ENCODE peak calls at places on chromosomes 5 and 9, in eight cellular contexts. T is fibroblast of pulmonary artery, K is fibroblast of lung, C is dorsolateral prefrontal cortex, X is heart left ventricle, I is spleen, S is keratinocyte, Q is AG09309. R is an unnamed sample.

GRCh38 chr9:36132081-36132480 is 4.5 kb upstream of the GLIPR2 start:
- DNase-seq in T (peak; percentile 64), K (peak; percentile 59), C (no peak), X (no peak), I (no peak), S (no peak), Q (no peak), R (no peak)

GRCh38 chr5:149205625-149206523 is 64.6 kb downstream of the ABLIM3 start:
- DNase-seq in T (peak; percentile 90), K (peak; percentile 89), C (no peak), X (peak; percentile 69), I (no peak), S (no peak), Q (peak; percentile 20), R (peak; percentile 72)

GRCh38 chr9:100575765-100576368 is 2.0 kb upstream of the CAVIN4 start:
- DNase-seq in T (peak; percentile 50), K (peak; percentile 93), C (no peak), X (no peak), I (no peak), S (no peak), Q (no peak), R (no peak)

GRCh38 chr9:99822596-99823391 is 1.1 kb downstream of the NR4A3 start:
- DNase-seq in T (peak; percentile 75), K (peak; percentile 53), C (peak; percentile 46), X (peak; percentile 38), I (peak; percentile 85), S (no peak), Q (no peak), R (no peak)

GRCh38 chr9:101438523-101438922 is 2.9 kb upstream of the ALDOB start:
- DNase-seq in T (no peak), K (no peak), C (no peak), X (no peak), I (no peak), S (no peak), Q (no peak), R (no peak)

GRCh38 chr5:41182666-41183065 is 30.7 kb downstream of the C6 start:
- DNase-seq in T (no peak), K (peak; percentile 35), C (no peak), X (no peak), I (no peak), S (no peak), Q (no peak), R (no peak)

GRCh38 chr9:5352637-5353248 is 13.1 kb upstream of the RLN1 start:
- DNase-seq in T (no peak), K (no peak), C (no peak), X (no peak), I (no peak), S (no peak), Q (no peak), R (no peak)

GRCh38 chr5:73213566-73213998 is 40.6 kb downstream of the TMEM174 start:
- DNase-seq in T (peak; percentile 69), K (peak; percentile 92), C (no peak), X (no peak), I (no peak), S (no peak), Q (peak; percentile 68), R (peak; percentile 82)

GRCh38 chr5:77366717-77367500 is 125.2 kb downstream of the WDR41 start:
- DNase-seq in T (no peak), K (no peak), C (no peak), X (no peak), I (no peak), S (no peak), Q (no peak), R (no peak)

GRCh38 chr5:124519396-124519795 is 227.0 kb downstream of the ZNF608 start:
- DNase-seq in T (peak; percentile 75), K (peak; percentile 90), C (peak; percentile 62), X (peak; percentile 66), I (no peak), S (no peak), Q (peak; percentile 70), R (peak; percentile 51)

DNA sequence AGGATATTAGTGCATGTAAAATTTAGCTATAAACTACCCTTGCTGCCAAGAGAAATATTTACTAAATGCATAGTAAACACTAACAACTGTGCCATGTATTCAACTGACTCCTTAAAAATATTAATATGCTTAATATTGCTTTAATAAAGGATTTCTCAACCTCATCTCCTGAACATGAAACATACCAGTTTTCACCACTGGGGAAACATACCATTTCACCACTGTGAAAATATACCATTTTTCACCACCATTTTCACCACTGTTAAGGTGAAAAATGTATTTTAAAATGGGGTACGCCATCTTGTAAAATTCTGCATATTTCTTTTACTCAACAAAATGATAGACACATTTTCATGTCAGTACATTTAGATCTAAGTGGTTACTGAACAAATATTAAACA is 4.5 kb downstream of the RAB14 start:
- DNase-seq in T (no peak), K (no peak), C (no peak), X (no peak), I (no peak), S (no peak), Q (no peak), R (no peak)
- TF ChIP-seq CTCF in T (peak; percentile 13), K (no peak), C (no peak), X (no peak), I (no peak), S (no peak), Q (no peak), R (peak; percentile 28)

GRCh38 chr9:88645172-88645868 is 110.3 kb downstream of the NXNL2 start:
- DNase-seq in T (no peak), K (peak; percentile 42), C (no peak), X (no peak), I (no peak), S (no peak), Q (no peak), R (no peak)
- H3K4me3 ChIP-seq in T (no peak overlapping the region), K (no peak overlapping the region), C (no peak overlapping the region), X (no peak overlapping the region), I (no peak overlapping the region), S (no peak overlapping the region), Q (no peak overlapping the region), R (no peak overlapping the region)

GRCh38 chr9:123418506-123418905 is 62.5 kb downstream of the CRB2 start:
- DNase-seq in T (no peak), K (no peak), C (no peak), X (no peak), I (peak; percentile 34), S (no peak), Q (no peak), R (no peak)

GRCh38 chr9:123419091-123419490 is 63.1 kb downstream of the CRB2 start:
- DNase-seq in T (no peak), K (no peak), C (no peak), X (no peak), I (peak; percentile 33), S (no peak), Q (no peak), R (no peak)

GRCh38 chr9:123416171-123416570 is 60.2 kb downstream of the CRB2 start:
- DNase-seq in T (no peak), K (no peak), C (no peak), X (no peak), I (peak; percentile 33), S (no peak), Q (no peak), R (no peak)

GRCh38 chr9:123418052-123418430 is 62.0 kb downstream of the CRB2 start:
- DNase-seq in T (no peak), K (no peak), C (no peak), X (no peak), I (no peak), S (no peak), Q (no peak), R (no peak)

DNA sequence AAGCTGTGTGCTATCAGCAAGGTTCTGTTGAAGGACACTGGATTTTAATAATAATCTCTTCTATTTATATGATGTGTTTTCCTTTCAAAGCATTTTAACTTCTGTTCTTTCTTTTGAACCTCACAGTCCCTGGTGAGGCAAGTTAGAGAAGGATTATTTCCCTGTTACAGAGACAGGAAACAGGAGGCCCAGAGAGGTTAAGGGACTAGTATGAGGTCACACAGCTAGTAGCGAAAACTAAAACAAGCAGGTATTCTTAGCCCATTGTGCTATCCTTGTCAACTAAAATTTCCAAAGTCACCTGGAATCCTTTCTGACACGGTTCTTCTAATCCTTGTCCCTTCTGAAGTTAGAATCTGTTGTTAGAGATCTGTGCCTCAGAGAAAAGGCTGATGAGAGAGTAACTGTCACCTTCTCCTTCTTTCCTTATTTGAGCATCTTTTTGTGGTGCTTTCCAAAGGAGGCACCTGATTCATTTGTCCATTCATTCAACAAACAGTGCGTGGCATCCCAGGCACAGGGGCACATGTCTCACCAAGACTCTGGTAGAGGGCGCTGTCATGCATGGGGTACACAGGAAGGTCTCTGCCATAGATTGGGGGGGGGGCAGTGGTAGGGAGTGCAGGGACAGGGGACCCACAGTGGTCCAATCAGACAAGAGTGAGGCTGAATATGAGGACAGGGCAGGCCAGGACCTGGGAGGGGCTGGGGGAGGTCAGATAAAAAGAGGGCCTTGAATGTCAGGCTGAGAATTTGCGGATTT is 61.5 kb downstream of the CRB2 start:
- DNase-seq in T (no peak), K (no peak), C (no peak), X (no peak), I (peak; percentile 13), S (no peak), Q (no peak), R (no peak)
- TF ChIP-seq CTCF in T (no peak), K (no peak), C (no peak), X (no peak), I (no peak), S (no peak), Q (no peak), R (no peak)

GRCh38 chr5:134406390-134406789 is 5.3 kb downstream of the CDKN2AIPNL start:
- DNase-seq in T (no peak), K (no peak), C (no peak), X (no peak), I (no peak), S (no peak), Q (no peak), R (no peak)

GRCh38 chr5:134409321-134409720 is 2.4 kb downstream of the CDKN2AIPNL start:
- DNase-seq in T (no peak), K (no peak), C (no peak), X (no peak), I (no peak), S (no peak), Q (no peak), R (no peak)

GRCh38 chr5:134398609-134399155 is 13.0 kb downstream of the CDKN2AIPNL start:
- DNase-seq in T (no peak), K (no peak), C (no peak), X (no peak), I (no peak), S (no peak), Q (no peak), R (no peak)

DNA sequence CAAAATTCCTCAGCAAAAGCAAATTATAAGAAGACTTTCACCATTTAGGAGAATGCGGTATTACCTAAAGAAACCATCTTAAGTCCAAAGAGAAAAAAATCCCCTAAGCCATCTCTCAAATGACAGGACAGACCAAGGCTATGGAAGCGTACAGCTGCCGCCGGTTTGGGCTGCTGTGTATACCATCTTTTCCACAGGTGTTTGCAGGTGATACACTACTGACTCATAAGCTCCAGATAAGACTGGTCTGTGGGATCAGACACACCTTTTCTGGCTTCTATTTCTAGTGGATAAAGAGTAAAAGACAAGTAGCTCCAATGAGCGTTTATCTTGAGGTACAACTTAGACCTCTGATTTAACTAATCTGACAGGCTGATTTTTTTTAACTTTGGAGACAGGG is 7.7 kb downstream of the CDKN2AIPNL start:
- DNase-seq in T (no peak), K (no peak), C (no peak), X (no peak), I (no peak), S (peak; percentile 41), Q (no peak), R (no peak)
- H3K4me3 ChIP-seq in T (no peak overlapping the region), K (no peak overlapping the region), C (no peak overlapping the region), X (no peak overlapping the region), I (no peak overlapping the region), S (no peak overlapping the region), Q (no peak overlapping the region), R (no peak overlapping the region)

R was measured in AG04450.